ENCODE peak calls at places on chromosomes 3 and 15, in six cellular contexts. X is cardiac fibroblast, Z is fibroblast of lung, D is PC-3, Q is SK-N-SH, C is type B pancreatic cell. S is an unnamed sample.

GRCh38 chr3:182111967-182112366 is 400.2 kb downstream of the SOX2 start:
- DNase-seq in X (no peak), Z (no peak), D (no peak), Q (no peak), C (no peak), S (no peak)

GRCh38 chr15:85750807-85751730 is 43.7 kb downstream of the KLHL25 start:
- DNase-seq in X (no peak), Z (no peak), D (no peak), Q (no peak), C (peak), S (no peak)

GRCh38 chr3:13296662-13297061 is 123.5 kb downstream of the NUP210 start:
- DNase-seq in X (no peak), Z (no peak), D (no peak), Q (no peak), C (no peak), S (no peak)

GRCh38 chr15:66841953-66842681 is 140.1 kb downstream of the SMAD6 start:
- DNase-seq in X (peak), Z (peak), D (peak), Q (peak), C (peak), S (no peak)

GRCh38 chr3:149471991-149472390 is 2.5 kb upstream of the TM4SF4 start:
- DNase-seq in X (no peak), Z (peak), D (no peak), Q (no peak), C (no peak), S (no peak)

GRCh38 chr3:86988235-86988634 is 2.7 kb downstream of the VGLL3 start:
- DNase-seq in X (peak), Z (peak), D (peak), Q (no peak), C (no peak), S (no peak)

GRCh38 chr15:48059786-48060185 is 61.0 kb upstream of the SLC24A5 start:
- DNase-seq in X (peak), Z (peak), D (no peak), Q (no peak), C (no peak), S (no peak)

GRCh38 chr3:151135548-151136337 is 50.3 kb downstream of the MED12L start:
- DNase-seq in X (no peak), Z (peak), D (peak), Q (no peak), C (no peak), S (no peak)

GRCh38 chr3:44476181-44476599 is 1.3 kb downstream of the ZNF445 start:
- DNase-seq in X (peak), Z (peak), D (peak), Q (peak), C (no peak), S (peak)

GRCh38 chr3:59559721-59560514 is 510.1 kb upstream of the CFAP20DC start:
- DNase-seq in X (peak), Z (peak), D (peak), Q (no peak), C (no peak), S (no peak)

GRCh38 chr3:140384028-140384771 is 293.7 kb upstream of the TRIM42 start:
- DNase-seq in X (no peak), Z (no peak), D (no peak), Q (no peak), C (no peak), S (no peak)

GRCh38 chr3:18847583-18848197 is 300.6 kb upstream of the KCNH8 start:
- DNase-seq in X (no peak), Z (no peak), D (peak), Q (peak), C (no peak), S (peak)

GRCh38 chr15:54298396-54298795 is 320.2 kb downstream of the UNC13C start:
- DNase-seq in X (no peak), Z (no peak), D (no peak), Q (no peak), C (no peak), S (no peak)

GRCh38 chr3:99570061-99570460 is 68.3 kb upstream of the COL8A1 start:
- DNase-seq in X (no peak), Z (no peak), D (no peak), Q (no peak), C (no peak), S (no peak)

GRCh38 chr3:89360155-89360554 is 252.7 kb downstream of the EPHA3 start:
- DNase-seq in X (peak), Z (peak), D (peak), Q (no peak), C (no peak), S (no peak)

GRCh38 chr3:195033531-195034091 is 237.3 kb downstream of the XXYLT1 start:
- DNase-seq in X (no peak), Z (peak), D (peak), Q (no peak), C (no peak), S (no peak)

GRCh38 chr3:98188553-98188952 is 22.1 kb downstream of the OR5H15 start:
- DNase-seq in X (no peak), Z (no peak), D (peak), Q (peak), C (no peak), S (peak)

GRCh38 chr3:23741403-23741706 is 64.4 kb upstream of the UBE2E1 start:
- DNase-seq in X (no peak), Z (no peak), D (no peak), Q (no peak), C (no peak), S (no peak)

GRCh38 chr3:149512073-149512782 is 37.7 kb downstream of the TM4SF4 start:
- DNase-seq in X (peak), Z (peak), D (peak), Q (peak), C (no peak), S (peak)

GRCh38 chr3:68239542-68239941 is 585.1 kb upstream of the SUCLG2 start:
- DNase-seq in X (no peak), Z (no peak), D (no peak), Q (no peak), C (no peak), S (no peak)

GRCh38 chr15:92377083-92377789 is 16.4 kb upstream of the ST8SIA2 start:
- DNase-seq in X (no peak), Z (peak), D (peak), Q (no peak), C (no peak), S (no peak)

GRCh38 chr3:187618732-187619131 is 51.5 kb downstream of the SST start:
- DNase-seq in X (no peak), Z (no peak), D (no peak), Q (no peak), C (no peak), S (no peak)

GRCh38 chr3:15964605-15965061 is 166.9 kb upstream of the ANKRD28 start:
- DNase-seq in X (peak), Z (peak), D (peak), Q (no peak), C (no peak), S (no peak)

GRCh38 chr3:140050977-140051957 is 116.3 kb downstream of the CLSTN2 start:
- DNase-seq in X (no peak), Z (no peak), D (no peak), Q (peak), C (no peak), S (no peak)

GRCh38 chr3:102106421-102107097 is 257.2 kb downstream of the NFKBIZ start:
- DNase-seq in X (peak), Z (peak), D (peak), Q (no peak), C (no peak), S (no peak)

GRCh38 chr3:108387065-108387464 is 90.7 kb downstream of the HHLA2 start:
- DNase-seq in X (no peak), Z (no peak), D (no peak), Q (no peak), C (no peak), S (no peak)

GRCh38 chr3:79284781-79285180 is 483.0 kb downstream of the ROBO1 start:
- DNase-seq in X (no peak), Z (no peak), D (peak), Q (no peak), C (no peak), S (no peak)

GRCh38 chr15:75205064-75205395 is 3.3 kb downstream of the C15orf39 start:
- DNase-seq in X (no peak), Z (no peak), D (no peak), Q (no peak), C (no peak), S (no peak)

GRCh38 chr15:75208501-75209288 is 7.0 kb downstream of the C15orf39 start:
- DNase-seq in X (no peak), Z (no peak), D (no peak), Q (no peak), C (no peak), S (no peak)

GRCh38 chr15:75207618-75208500 is 6.2 kb downstream of the C15orf39 start:
- DNase-seq in X (no peak), Z (no peak), D (no peak), Q (no peak), C (no peak), S (no peak)

GRCh38 chr15:75206006-75206405 is 4.3 kb downstream of the C15orf39 start:
- DNase-seq in X (no peak), Z (no peak), D (no peak), Q (no peak), C (no peak), S (no peak)

GRCh38 chr15:75206803-75207617 is 5.3 kb downstream of the C15orf39 start:
- DNase-seq in X (no peak), Z (no peak), D (no peak), Q (no peak), C (no peak), S (no peak)
- TF ChIP-seq CTCF in X (no peak), Z (no peak), D (no peak), Q (no peak), C (no peak), S (no peak)

GRCh38 chr15:69380726-69381105 is 33.4 kb upstream of the KIF23 start:
- DNase-seq in X (no peak), Z (no peak), D (no peak), Q (no peak), C (no peak), S (no peak)
- TF ChIP-seq CTCF in X (no peak), Z (no peak), D (no peak), Q (no peak), C (no peak), S (no peak)

GRCh38 chr3:49856181-49857005 is at the start of gene TRAIP:
- DNase-seq in X (peak), Z (peak), D (peak), Q (peak), C (peak), S (peak)
- TF ChIP-seq CTCF in X (no peak), Z (no peak), D (no peak), Q (no peak), C (no peak), S (no peak)

GRCh38 chr3:157238527-157238926 is 78.6 kb upstream of the CCNL1 start:
- DNase-seq in X (no peak), Z (peak), D (no peak), Q (no peak), C (no peak), S (no peak)
- TF ChIP-seq CTCF in X (no peak), Z (no peak), D (no peak), Q (no peak), C (no peak), S (no peak)

GRCh38 chr3:52153389-52154096 is 680 bp downstream of the POC1A start:
- DNase-seq in X (no peak), Z (peak), D (peak), Q (peak), C (no peak), S (no peak)
- TF ChIP-seq CTCF in X (no peak), Z (no peak), D (peak), Q (no peak), C (no peak), S (peak)

GRCh38 chr3:109696932-109697331 is 359.6 kb upstream of the DPPA4 start:
- DNase-seq in X (no peak), Z (no peak), D (peak), Q (no peak), C (no peak), S (no peak)
- TF ChIP-seq CTCF in X (peak), Z (no peak), D (peak), Q (no peak), C (peak), S (no peak)

DNA sequence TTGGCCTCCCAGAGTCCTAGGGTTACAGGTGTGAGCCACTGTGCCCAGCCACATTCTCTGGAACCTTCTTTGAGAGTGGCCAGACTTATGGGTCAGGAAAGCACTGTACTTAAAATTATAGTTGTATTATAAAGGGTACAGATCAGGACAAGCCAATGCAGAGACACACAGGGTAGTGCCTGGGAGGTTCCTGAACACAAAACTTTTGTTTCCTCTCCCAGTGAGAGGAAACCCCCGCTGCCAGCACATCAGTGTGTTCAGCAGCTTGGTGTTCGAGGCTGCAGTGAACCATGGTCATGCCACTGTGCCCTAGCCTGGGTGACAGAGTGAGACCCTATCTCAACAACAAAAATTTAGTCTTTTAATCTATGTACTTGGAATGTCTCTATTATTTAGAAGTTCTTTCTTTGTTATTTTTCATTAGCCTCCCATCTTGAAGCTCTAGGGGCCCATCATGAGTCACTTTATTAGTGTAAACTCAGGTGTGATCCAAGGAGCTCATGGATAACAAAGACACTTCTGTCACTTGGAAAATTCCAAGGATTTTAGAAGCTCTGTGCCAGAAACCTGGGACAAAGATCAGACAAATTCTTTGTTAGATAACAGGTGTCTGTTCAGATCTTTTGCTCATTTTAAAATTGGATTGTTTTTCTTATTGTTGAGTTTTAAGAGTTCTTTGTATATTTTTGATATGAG is 7.8 kb downstream of the BLOC1S6 start:
- DNase-seq in X (no peak), Z (no peak), D (peak), Q (no peak), C (no peak), S (no peak)
- TF ChIP-seq CTCF in X (no peak), Z (no peak), D (no peak), Q (no peak), C (no peak), S (no peak)

GRCh38 chr3:191198480-191198879 is 561 bp upstream of the OSTN start:
- DNase-seq in X (no peak), Z (no peak), D (no peak), Q (no peak), C (no peak), S (no peak)

GRCh38 chr3:191192941-191193340 is 6.1 kb upstream of the OSTN start:
- DNase-seq in X (no peak), Z (no peak), D (no peak), Q (no peak), C (no peak), S (no peak)

GRCh38 chr3:191197761-191198160 is 1.3 kb upstream of the OSTN start:
- DNase-seq in X (no peak), Z (no peak), D (no peak), Q (no peak), C (no peak), S (no peak)

GRCh38 chr3:191198886-191199285 is at the start of gene OSTN:
- DNase-seq in X (no peak), Z (no peak), D (no peak), Q (no peak), C (no peak), S (no peak)
- TF ChIP-seq CTCF in X (no peak), Z (no peak), D (no peak), Q (no peak), C (peak), S (no peak)

DNA sequence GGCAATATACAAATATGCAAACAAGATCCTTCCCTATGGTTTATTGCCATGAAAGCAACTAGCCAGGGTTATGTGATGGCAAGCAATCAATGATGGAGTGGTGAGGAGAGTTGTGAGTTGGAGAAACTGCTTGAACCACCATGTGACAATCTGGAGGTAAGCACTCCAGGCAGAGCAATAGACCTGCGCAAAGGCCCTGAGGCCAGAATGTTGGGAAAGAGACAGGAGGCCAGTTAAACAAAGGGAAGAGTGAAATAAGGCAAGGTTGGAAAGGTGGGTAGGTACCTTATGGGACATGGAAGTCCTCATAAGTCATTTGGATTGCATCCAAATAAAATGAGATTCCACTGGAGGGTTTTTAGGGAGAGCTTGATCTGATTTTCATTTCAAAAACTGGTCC is 80.0 kb upstream of the WNT5A start:
- DNase-seq in X (no peak), Z (no peak), D (no peak), Q (no peak), C (no peak), S (no peak)
- TF ChIP-seq CTCF in X (no peak), Z (no peak), D (no peak), Q (no peak), C (no peak), S (no peak)

S was measured in GM20000.